ENCODE peak calls at places on chromosomes 16 and 17, in six cellular contexts. One of them, this sample, is unnamed.

GRCh38 chr17:33908363-33909064 is 346.6 kb upstream of the CCL2 start:
- DNase-seq in ovary: no peak
- DNase-seq in stomach: no peak
- DNase-seq in lower leg skin: no peak
- DNase-seq in heart right ventricle: no peak
- DNase-seq in NCI-H82: no peak
- DNase-seq in this sample: no peak

GRCh38 chr17:41730479-41730878 is 4.0 kb downstream of the HAP1 start:
- DNase-seq in heart right ventricle: no peak
- DNase-seq in ovary: no peak
- DNase-seq in lower leg skin: no peak
- DNase-seq in NCI-H82: no peak
- DNase-seq in stomach: no peak
- DNase-seq in this sample: no peak

GRCh38 chr17:39229274-39229913 is 3.6 kb upstream of the STAC2 start:
- DNase-seq in heart right ventricle: no peak
- DNase-seq in NCI-H82: no peak
- DNase-seq in lower leg skin: no peak
- DNase-seq in stomach: no peak
- DNase-seq in ovary: no peak
- DNase-seq in this sample: no peak

GRCh38 chr16:56631197-56631596 is 1.3 kb upstream of the MT1M start:
- DNase-seq in NCI-H82: no peak
- DNase-seq in heart right ventricle: no peak
- DNase-seq in lower leg skin: no peak
- DNase-seq in stomach: no peak
- DNase-seq in ovary: no peak
- DNase-seq in this sample: no peak

GRCh38 chr17:42653179-42654124 is 5.6 kb upstream of the TUBG2 start:
- DNase-seq in stomach: no peak
- DNase-seq in ovary: peak; percentile 83
- DNase-seq in NCI-H82: no peak
- DNase-seq in lower leg skin: peak; percentile 49
- DNase-seq in heart right ventricle: peak; percentile 57
- DNase-seq in this sample: no peak

GRCh38 chr16:2148714-2149629 is 547 bp downstream of the RAB26 start:
- DNase-seq in heart right ventricle: no peak
- DNase-seq in lower leg skin: no peak
- DNase-seq in ovary: no peak
- DNase-seq in NCI-H82: peak; percentile 72
- DNase-seq in stomach: peak; percentile 48
- DNase-seq in this sample: no peak

GRCh38 chr16:54647731-54648221 is 282.9 kb upstream of the IRX5 start:
- DNase-seq in lower leg skin: peak; percentile 33
- DNase-seq in ovary: no peak
- DNase-seq in NCI-H82: no peak
- DNase-seq in heart right ventricle: no peak
- DNase-seq in stomach: no peak
- DNase-seq in this sample: no peak

GRCh38 chr16:17468611-17469010 is 2.1 kb downstream of the XYLT1 start:
- DNase-seq in stomach: no peak
- DNase-seq in NCI-H82: no peak
- DNase-seq in lower leg skin: no peak
- DNase-seq in ovary: no peak
- DNase-seq in heart right ventricle: no peak
- DNase-seq in this sample: no peak

GRCh38 chr17:6437466-6437865 is 2.5 kb upstream of the AIPL1 start:
- DNase-seq in heart right ventricle: no peak
- DNase-seq in lower leg skin: no peak
- DNase-seq in stomach: no peak
- DNase-seq in NCI-H82: no peak
- DNase-seq in ovary: no peak
- DNase-seq in this sample: no peak

GRCh38 chr16:56355786-56356275 is 69.5 kb downstream of the AMFR start:
- DNase-seq in NCI-H82: no peak
- DNase-seq in heart right ventricle: no peak
- DNase-seq in lower leg skin: no peak
- DNase-seq in stomach: peak; percentile 18
- DNase-seq in ovary: peak; percentile 41
- DNase-seq in this sample: no peak

GRCh38 chr16:57694556-57695377 is at the start of gene DRC7:
- DNase-seq in stomach: peak; percentile 57
- DNase-seq in lower leg skin: peak; percentile 30
- DNase-seq in NCI-H82: peak; percentile 76
- DNase-seq in heart right ventricle: peak; percentile 39
- DNase-seq in ovary: no peak
- DNase-seq in this sample: no peak

GRCh38 chr16:56657555-56658430 is at the start of gene MT1F:
- DNase-seq in stomach: peak; percentile 98
- DNase-seq in ovary: peak; percentile 62
- DNase-seq in lower leg skin: peak; percentile 87
- DNase-seq in heart right ventricle: peak; percentile 59
- DNase-seq in NCI-H82: peak; percentile 71
- DNase-seq in this sample: peak; percentile 53

GRCh38 chr17:17567114-17567513 is 24.4 kb downstream of the PEMT start:
- DNase-seq in NCI-H82: no peak
- DNase-seq in ovary: no peak
- DNase-seq in lower leg skin: no peak
- DNase-seq in heart right ventricle: peak; percentile 70
- DNase-seq in stomach: peak; percentile 64
- DNase-seq in this sample: no peak

GRCh38 chr16:75019007-75019406 is 20.2 kb downstream of the ZNRF1 start:
- DNase-seq in stomach: no peak
- DNase-seq in ovary: no peak
- DNase-seq in heart right ventricle: no peak
- DNase-seq in lower leg skin: no peak
- DNase-seq in NCI-H82: no peak
- DNase-seq in this sample: no peak

GRCh38 chr17:74497471-74497870 is 31.0 kb downstream of the CD300A start:
- DNase-seq in heart right ventricle: no peak
- DNase-seq in stomach: no peak
- DNase-seq in lower leg skin: no peak
- DNase-seq in ovary: no peak
- DNase-seq in NCI-H82: no peak
- DNase-seq in this sample: no peak

GRCh38 chr17:9529033-9529748 is 46.4 kb downstream of the STX8 start:
- DNase-seq in NCI-H82: peak; percentile 17
- DNase-seq in stomach: no peak
- DNase-seq in lower leg skin: no peak
- DNase-seq in heart right ventricle: no peak
- DNase-seq in ovary: no peak
- DNase-seq in this sample: no peak

GRCh38 chr17:65584604-65585521 is 23.4 kb upstream of the AXIN2 start:
- DNase-seq in lower leg skin: no peak
- DNase-seq in NCI-H82: no peak
- DNase-seq in ovary: no peak
- DNase-seq in stomach: no peak
- DNase-seq in heart right ventricle: peak; percentile 15
- DNase-seq in this sample: no peak

GRCh38 chr17:9937901-9938300 is 32.8 kb upstream of the RCVRN start:
- DNase-seq in stomach: no peak
- DNase-seq in heart right ventricle: no peak
- DNase-seq in lower leg skin: no peak
- DNase-seq in ovary: no peak
- DNase-seq in NCI-H82: no peak
- DNase-seq in this sample: no peak

GRCh38 chr16:79658301-79659001 is 57.9 kb upstream of the MAF start:
- DNase-seq in ovary: peak; percentile 41
- DNase-seq in heart right ventricle: no peak
- DNase-seq in lower leg skin: peak; percentile 78
- DNase-seq in NCI-H82: no peak
- DNase-seq in stomach: peak; percentile 53
- DNase-seq in this sample: peak; percentile 86

GRCh38 chr16:27852681-27853080 is 210.8 kb downstream of the GSG1L start:
- DNase-seq in heart right ventricle: no peak
- DNase-seq in stomach: no peak
- DNase-seq in ovary: no peak
- DNase-seq in NCI-H82: no peak
- DNase-seq in lower leg skin: no peak
- DNase-seq in this sample: no peak

GRCh38 chr16:4298761-4299522 is 16.9 kb upstream of the GLIS2 start:
- DNase-seq in NCI-H82: peak; percentile 94
- DNase-seq in heart right ventricle: peak; percentile 73
- DNase-seq in lower leg skin: peak; percentile 68
- DNase-seq in stomach: peak; percentile 83
- DNase-seq in ovary: peak; percentile 82
- DNase-seq in this sample: no peak

GRCh38 chr17:64941045-64941444 is 21.8 kb upstream of the LRRC37A3 start:
- DNase-seq in lower leg skin: no peak
- DNase-seq in NCI-H82: no peak
- DNase-seq in stomach: no peak
- DNase-seq in ovary: no peak
- DNase-seq in heart right ventricle: no peak
- DNase-seq in this sample: no peak

GRCh38 chr16:1941162-1941923 is 1.7 kb downstream of the MSRB1 start:
- DNase-seq in stomach: no peak
- DNase-seq in NCI-H82: no peak
- DNase-seq in lower leg skin: no peak
- DNase-seq in ovary: no peak
- DNase-seq in heart right ventricle: no peak
- DNase-seq in this sample: no peak

GRCh38 chr17:38544839-38545209 is 60.9 kb downstream of the SRCIN1 start:
- DNase-seq in stomach: no peak
- DNase-seq in NCI-H82: no peak
- DNase-seq in ovary: no peak
- DNase-seq in heart right ventricle: no peak
- DNase-seq in lower leg skin: no peak
- DNase-seq in this sample: no peak

This sample was measured in keratinocyte.